ENCODE peak calls at places on chromosomes 11 and 22, in four cellular contexts. Z, Y, K and F are unnamed samples.

GRCh38 chr22:19405652-19406051 is 25.9 kb downstream of the HIRA start:
- DNase-seq in Z (no peak), Y (no peak), K (no peak), F (no peak)

GRCh38 chr11:46306296-46306853 is 28.9 kb downstream of the CREB3L1 start:
- DNase-seq in Z (no peak), Y (no peak), K (no peak), F (no peak)

GRCh38 chr11:10398525-10398924 is 56.5 kb upstream of the AMPD3 start:
- DNase-seq in Z (no peak), Y (no peak), K (no peak), F (no peak)

GRCh38 chr22:19807161-19807913 is 46.8 kb downstream of the TBX1 start:
- DNase-seq in Z (no peak), Y (peak; percentile 35), K (no peak), F (no peak)

GRCh38 chr11:130519128-130519932 is 70.9 kb downstream of the ADAMTS15 start:
- DNase-seq in Z (no peak), Y (no peak), K (no peak), F (no peak)

GRCh38 chr22:39527481-39527961 is 5.0 kb downstream of the RPS19BP1 start:
- DNase-seq in Z (no peak), Y (peak; percentile 19), K (no peak), F (no peak)

GRCh38 chr11:45414082-45414481 is 127.9 kb upstream of the SYT13 start:
- DNase-seq in Z (no peak), Y (no peak), K (no peak), F (no peak)

GRCh38 chr11:97683733-97684132 is 1293.9 kb downstream of the JRKL start:
- DNase-seq in Z (no peak), Y (no peak), K (peak; percentile 35), F (no peak)

GRCh38 chr11:2566223-2567025 is 121.6 kb downstream of the KCNQ1 start:
- DNase-seq in Z (no peak), Y (peak; percentile 47), K (no peak), F (no peak)

GRCh38 chr11:85813721-85814120 is 2.8 kb upstream of the SYTL2 start:
- DNase-seq in Z (no peak), Y (no peak), K (no peak), F (no peak)

GRCh38 chr11:119258983-119259382 is 52.8 kb downstream of the CBL start:
- DNase-seq in Z (no peak), Y (no peak), K (no peak), F (no peak)

GRCh38 chr11:113546757-113547507 is 71.7 kb upstream of the DRD2 start:
- DNase-seq in Z (no peak), Y (no peak), K (peak; percentile 90), F (no peak)

GRCh38 chr11:4454031-4454430 is 4.9 kb downstream of the OR52K2 start:
- DNase-seq in Z (no peak), Y (no peak), K (no peak), F (no peak)

GRCh38 chr22:40485813-40486610 is 115.6 kb downstream of the SGSM3 start:
- DNase-seq in Z (no peak), Y (peak; percentile 80), K (no peak), F (no peak)

GRCh38 chr11:57476223-57476882 is 16.0 kb downstream of the RTN4RL2 start:
- DNase-seq in Z (no peak), Y (peak; percentile 79), K (no peak), F (no peak)

GRCh38 chr11:75526192-75526541 is 426 bp upstream of the GDPD5 start:
- DNase-seq in Z (no peak), Y (no peak), K (no peak), F (no peak)

GRCh38 chr11:119229736-119230135 is 23.6 kb downstream of the CBL start:
- DNase-seq in Z (no peak), Y (no peak), K (no peak), F (no peak)

GRCh38 chr11:66992041-66992440 is 16.9 kb downstream of the C11orf86 start:
- DNase-seq in Z (no peak), Y (no peak), K (no peak), F (no peak)

GRCh38 chr11:17593466-17594245 is 46.6 kb downstream of the OTOG start:
- DNase-seq in Z (no peak), Y (no peak), K (no peak), F (no peak)

GRCh38 chr11:78381867-78382266 is 35.8 kb downstream of the GAB2 start:
- DNase-seq in Z (no peak), Y (no peak), K (no peak), F (no peak)

GRCh38 chr11:2212411-2213251 is 41.0 kb upstream of the TH start:
- DNase-seq in Z (no peak), Y (peak; percentile 34), K (no peak), F (no peak)

GRCh38 chr11:3841426-3842304 is 906 bp upstream of the RHOG start:
- DNase-seq in Z (peak; percentile 61), Y (peak; percentile 91), K (peak; percentile 83), F (peak; percentile 68)

GRCh38 chr22:48476599-48476998 is 1351.1 kb downstream of the BRD1 start:
- DNase-seq in Z (no peak), Y (no peak), K (no peak), F (no peak)

GRCh38 chr11:62602141-62603071 is 741 bp upstream of the MTA2 start:
- DNase-seq in Z (no peak), Y (peak; percentile 85), K (no peak), F (no peak)

GRCh38 chr11:76637491-76638266 is 32.9 kb downstream of the LRRC32 start:
- DNase-seq in Z (no peak), Y (peak; percentile 87), K (no peak), F (no peak)

GRCh38 chr22:38700271-38700788 is 413 bp downstream of the JOSD1 start:
- DNase-seq in Z (no peak), Y (peak; percentile 81), K (peak; percentile 57), F (no peak)

GRCh38 chr22:40258463-40259046 is 80.8 kb downstream of the TNRC6B start:
- DNase-seq in Z (no peak), Y (no peak), K (peak; percentile 16), F (peak; percentile 82)

GRCh38 chr11:35419713-35420333 is 465 bp upstream of the SLC1A2 start:
- DNase-seq in Z (no peak), Y (peak; percentile 53), K (no peak), F (no peak)

GRCh38 chr22:50544746-50545253 is 899 bp upstream of the KLHDC7B start:
- DNase-seq in Z (no peak), Y (peak; percentile 52), K (no peak), F (no peak)

GRCh38 chr22:37485006-37485713 is 1.0 kb downstream of the MFNG start:
- DNase-seq in Z (peak; percentile 46), Y (peak; percentile 70), K (no peak), F (no peak)

GRCh38 chr22:40451230-40451629 is 80.8 kb downstream of the SGSM3 start:
- DNase-seq in Z (no peak), Y (no peak), K (no peak), F (no peak)

GRCh38 chr22:20749453-20749852 is 24.5 kb upstream of the SERPIND1 start:
- DNase-seq in Z (no peak), Y (no peak), K (no peak), F (no peak)

GRCh38 chr22:47724030-47724429 is 961.6 kb downstream of the TBC1D22A start:
- DNase-seq in Z (no peak), Y (no peak), K (no peak), F (no peak)

GRCh38 chr11:86515297-86516094 is 140.8 kb downstream of the CCDC81 start:
- DNase-seq in Z (peak; percentile 95), Y (no peak), K (peak; percentile 90), F (no peak)

GRCh38 chr22:44893731-44894080 is 116.1 kb downstream of the PHF21B start:
- DNase-seq in Z (no peak), Y (no peak), K (no peak), F (no peak)